ENCODE peak calls at places on chromosome 14, in five cellular contexts. F is astrocyte of the cerebellum, Y is cerebellar cortex, O is AG10803, A is NCI-H774. G is an unnamed sample.

GRCh38 chr14:23629831-23630396 is 6.2 kb upstream of the DHRS2 start:
- DNase-seq in F (no peak), Y (no peak), O (no peak), A (no peak), G (no peak)

GRCh38 chr14:71716371-71716770 is 215.9 kb upstream of the RGS6 start:
- DNase-seq in F (no peak), Y (no peak), O (peak; percentile 94), A (no peak), G (no peak)

GRCh38 chr14:90814806-90815566 is 1.2 kb downstream of the TTC7B start:
- DNase-seq in F (no peak), Y (no peak), O (no peak), A (no peak), G (no peak)

GRCh38 chr14:75295061-75295461 is 16.4 kb downstream of the FOS start:
- DNase-seq in F (no peak), Y (peak; percentile 71), O (peak; percentile 90), A (no peak), G (peak; percentile 63)

GRCh38 chr14:51738754-51739153 is 87.0 kb downstream of the FRMD6 start:
- DNase-seq in F (no peak), Y (no peak), O (no peak), A (no peak), G (no peak)

GRCh38 chr14:97603201-97603600 is 806.0 kb downstream of the VRK1 start:
- DNase-seq in F (no peak), Y (no peak), O (no peak), A (no peak), G (no peak)

GRCh38 chr14:51873221-51873893 is 12.9 kb downstream of the GNG2 start:
- DNase-seq in F (peak; percentile 89), Y (no peak), O (peak; percentile 97), A (peak; percentile 84), G (no peak)

GRCh38 chr14:53703457-53703856 is 253.2 kb downstream of the BMP4 start:
- DNase-seq in F (no peak), Y (no peak), O (no peak), A (no peak), G (no peak)